ENCODE peak calls at places on chromosomes 7 and 10, in seven cellular contexts. V is lower leg skin, K is thyroid gland, E is spleen, L is IMR-90, U is prostate gland, I is stomach. S is an unnamed sample.

GRCh38 chr10:33810986-33811385 is 476.5 kb upstream of the NRP1 start:
- DNase-seq in V (no peak), K (no peak), E (no peak), L (no peak), U (no peak), I (no peak), S (no peak)

GRCh38 chr10:132838346-132838970 is 52.5 kb upstream of the NKX6-2 start:
- DNase-seq in V (peak), K (no peak), E (peak), L (no peak), U (no peak), I (no peak), S (no peak)

GRCh38 chr7:51930834-51931233 is 614.2 kb upstream of the COBL start:
- DNase-seq in V (no peak), K (no peak), E (no peak), L (no peak), U (no peak), I (no peak), S (no peak)

GRCh38 chr7:116671681-116672595 is at the start of gene MET:
- DNase-seq in V (peak), K (peak), E (peak), L (peak), U (peak), I (peak), S (peak)

GRCh38 chr7:55377162-55377810 is 12.1 kb downstream of the LANCL2 start:
- DNase-seq in V (no peak), K (no peak), E (no peak), L (no peak), U (no peak), I (no peak), S (no peak)

GRCh38 chr7:157875230-157876179 is 538.7 kb downstream of the DNAJB6 start:
- DNase-seq in V (no peak), K (no peak), E (peak), L (no peak), U (no peak), I (peak), S (no peak)

GRCh38 chr10:43220971-43221418 is 45.9 kb downstream of the RASGEF1A start:
- DNase-seq in V (no peak), K (no peak), E (no peak), L (no peak), U (no peak), I (no peak), S (no peak)

GRCh38 chr7:82477733-82478515 is 34.3 kb upstream of the CACNA2D1 start:
- DNase-seq in V (no peak), K (no peak), E (no peak), L (no peak), U (no peak), I (no peak), S (no peak)

GRCh38 chr7:157020514-157021070 is 10.1 kb upstream of the MNX1 start:
- DNase-seq in V (no peak), K (no peak), E (no peak), L (no peak), U (no peak), I (no peak), S (no peak)

GRCh38 chr7:19482628-19483027 is 226.2 kb downstream of the POLR1F start:
- DNase-seq in V (no peak), K (no peak), E (no peak), L (no peak), U (no peak), I (no peak), S (no peak)

GRCh38 chr10:29378106-29378505 is 89.2 kb downstream of the LYZL1 start:
- DNase-seq in V (no peak), K (no peak), E (no peak), L (no peak), U (no peak), I (no peak), S (no peak)

GRCh38 chr7:44391746-44392617 is 66.6 kb upstream of the CAMK2B start:
- DNase-seq in V (peak), K (no peak), E (no peak), L (no peak), U (no peak), I (peak), S (no peak)

GRCh38 chr7:143305423-143306070 is 10.4 kb upstream of the CLCN1 start:
- DNase-seq in V (peak), K (peak), E (peak), L (peak), U (peak), I (peak), S (peak)

GRCh38 chr10:78905015-78905939 is 163.5 kb upstream of the ZMIZ1 start:
- DNase-seq in V (no peak), K (no peak), E (no peak), L (no peak), U (no peak), I (peak), S (no peak)

GRCh38 chr7:136058561-136058960 is 81.4 kb upstream of the MTPN start:
- DNase-seq in V (no peak), K (no peak), E (no peak), L (no peak), U (no peak), I (no peak), S (no peak)

GRCh38 chr7:94562525-94562924 is 52.9 kb downstream of the CASD1 start:
- DNase-seq in V (no peak), K (no peak), E (no peak), L (peak), U (no peak), I (no peak), S (no peak)

GRCh38 chr7:113060100-113060499 is 26.5 kb downstream of the GPR85 start:
- DNase-seq in V (no peak), K (no peak), E (no peak), L (no peak), U (no peak), I (no peak), S (no peak)

GRCh38 chr7:141641876-141642275 is 60.1 kb downstream of the DENND11 start:
- DNase-seq in V (no peak), K (no peak), E (no peak), L (no peak), U (no peak), I (no peak), S (no peak)

GRCh38 chr7:151552352-151553028 is 32.8 kb upstream of the RHEB start:
- DNase-seq in V (peak), K (peak), E (no peak), L (no peak), U (peak), I (peak), S (peak)

GRCh38 chr10:47331491-47331890 is 9.2 kb downstream of the GDF2 start:
- DNase-seq in V (no peak), K (no peak), E (no peak), L (no peak), U (no peak), I (peak), S (no peak)

GRCh38 chr7:96211954-96212353 is 109.9 kb downstream of the SLC25A13 start:
- DNase-seq in V (no peak), K (no peak), E (no peak), L (no peak), U (no peak), I (no peak), S (no peak)

GRCh38 chr10:3625959-3626751 is 158.9 kb downstream of the KLF6 start:
- DNase-seq in V (no peak), K (no peak), E (no peak), L (peak), U (no peak), I (no peak), S (no peak)

GRCh38 chr7:100429637-100430449 is at the start of gene MEPCE:
- DNase-seq in V (peak), K (peak), E (peak), L (peak), U (peak), I (peak), S (peak)

GRCh38 chr10:35495521-35496238 is 109.5 kb upstream of the GJD4 start:
- DNase-seq in V (no peak), K (peak), E (no peak), L (peak), U (no peak), I (no peak), S (no peak)

GRCh38 chr7:49791089-49791741 is 17.8 kb downstream of the VWC2 start:
- DNase-seq in V (no peak), K (peak), E (no peak), L (no peak), U (no peak), I (no peak), S (peak)

GRCh38 chr10:6701289-6701688 is 121.2 kb upstream of the PRKCQ start:
- DNase-seq in V (no peak), K (peak), E (no peak), L (no peak), U (no peak), I (no peak), S (no peak)

GRCh38 chr10:12766222-12766621 is 235.3 kb downstream of the CCDC3 start:
- DNase-seq in V (no peak), K (no peak), E (no peak), L (no peak), U (no peak), I (no peak), S (no peak)

GRCh38 chr10:17418249-17418648 is 36.1 kb downstream of the ST8SIA6 start:
- DNase-seq in V (no peak), K (no peak), E (no peak), L (no peak), U (peak), I (no peak), S (no peak)

GRCh38 chr7:120856621-120857352 is 1.2 kb downstream of the TSPAN12 start:
- DNase-seq in V (no peak), K (peak), E (peak), L (peak), U (peak), I (no peak), S (peak)

GRCh38 chr7:134669845-134670373 is 23.3 kb downstream of the BPGM start:
- DNase-seq in V (no peak), K (peak), E (no peak), L (peak), U (peak), I (peak), S (peak)

GRCh38 chr7:46830-47140 is 145.6 kb upstream of the FAM20C start:
- DNase-seq in V (peak), K (no peak), E (peak), L (no peak), U (peak), I (no peak), S (no peak)

GRCh38 chr7:5296015-5296621 is 13.4 kb downstream of the SLC29A4 start:
- DNase-seq in V (no peak), K (no peak), E (no peak), L (no peak), U (no peak), I (no peak), S (no peak)

GRCh38 chr10:71079761-71080380 is 132.5 kb upstream of the UNC5B start:
- DNase-seq in V (no peak), K (no peak), E (peak), L (no peak), U (no peak), I (peak), S (no peak)

GRCh38 chr7:68792351-68792750 is 805.9 kb upstream of the AUTS2 start:
- DNase-seq in V (no peak), K (no peak), E (no peak), L (no peak), U (no peak), I (no peak), S (no peak)

GRCh38 chr10:3438608-3439007 is 266.0 kb upstream of the PITRM1 start:
- DNase-seq in V (no peak), K (no peak), E (no peak), L (no peak), U (no peak), I (no peak), S (no peak)

GRCh38 chr7:130959743-130960207 is 225.8 kb upstream of the KLF14 start:
- DNase-seq in V (no peak), K (no peak), E (no peak), L (peak), U (no peak), I (no peak), S (no peak)

GRCh38 chr10:74084955-74085354 is 65.7 kb downstream of the AP3M1 start:
- DNase-seq in V (no peak), K (no peak), E (no peak), L (no peak), U (no peak), I (no peak), S (no peak)

GRCh38 chr10:23438547-23439451 is at the start of gene OTUD1:
- DNase-seq in V (peak), K (peak), E (peak), L (peak), U (peak), I (peak), S (peak)
- TF ChIP-seq CTCF in V (no peak), K (no peak), E (peak), L (peak), U (no peak), I (peak), S (no peak)

DNA sequence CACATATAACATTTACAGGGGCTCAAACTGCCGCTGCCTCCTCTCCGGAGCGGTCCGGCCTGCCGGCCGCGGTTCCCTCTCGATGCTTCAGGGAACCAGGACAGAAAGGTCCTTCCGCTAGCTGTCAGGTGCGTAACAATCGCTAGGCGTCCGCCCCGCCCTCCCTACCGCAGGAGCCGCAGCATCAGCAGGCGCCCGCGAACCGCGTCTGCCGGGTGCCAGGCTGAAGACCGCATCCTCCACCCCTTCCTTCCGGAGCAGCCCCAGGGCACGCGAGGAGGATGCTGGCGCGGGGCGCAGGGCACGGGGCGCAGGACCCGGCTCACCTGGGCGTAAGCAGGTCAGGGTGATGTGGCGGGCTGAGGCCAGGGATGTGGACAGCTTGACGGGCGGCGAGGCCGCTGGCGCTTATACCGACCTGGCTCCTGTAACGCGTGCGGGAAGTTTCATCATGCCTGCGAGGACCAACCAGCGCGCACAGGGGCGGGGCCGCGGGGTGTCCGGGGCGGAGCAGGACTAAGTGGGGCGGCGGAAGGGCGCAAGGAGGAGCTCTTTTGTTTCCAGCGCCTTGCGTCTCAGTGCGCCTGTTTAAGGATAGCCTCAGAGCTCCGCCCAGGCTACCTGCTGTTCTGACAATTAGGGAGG is at the start of gene ASNS:
- DNase-seq in V (peak), K (peak), E (peak), L (peak), U (peak), I (peak), S (peak)
- TF ChIP-seq POLR2A in V (no peak), K (peak), E (no peak), L (peak), U (peak), I (no peak), S (peak)

DNA sequence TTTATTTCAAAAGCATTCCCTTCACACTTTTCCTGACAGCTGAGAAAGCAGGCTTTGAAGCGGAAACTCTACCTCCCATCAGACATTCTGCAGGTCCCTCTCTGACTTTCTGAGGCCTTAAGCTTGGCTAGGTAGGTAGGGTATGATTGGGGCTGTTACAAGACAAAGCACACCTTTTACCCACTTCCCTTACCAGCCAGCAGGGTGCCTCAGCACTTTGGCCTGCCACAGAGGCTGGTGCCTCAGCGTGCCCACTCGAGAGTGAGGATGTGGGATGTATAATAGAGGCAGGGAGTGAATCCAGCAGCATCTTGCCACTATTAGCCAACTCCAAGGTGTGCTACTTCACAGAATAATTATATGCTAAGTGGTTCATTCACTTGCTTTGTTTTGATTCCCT is 70.3 kb upstream of the PDE1C start:
- DNase-seq in V (no peak), K (no peak), E (no peak), L (no peak), U (no peak), I (no peak), S (no peak)
- TF ChIP-seq CTCF in V (no peak), K (no peak), E (no peak), L (no peak), U (no peak), I (no peak), S (no peak)

DNA sequence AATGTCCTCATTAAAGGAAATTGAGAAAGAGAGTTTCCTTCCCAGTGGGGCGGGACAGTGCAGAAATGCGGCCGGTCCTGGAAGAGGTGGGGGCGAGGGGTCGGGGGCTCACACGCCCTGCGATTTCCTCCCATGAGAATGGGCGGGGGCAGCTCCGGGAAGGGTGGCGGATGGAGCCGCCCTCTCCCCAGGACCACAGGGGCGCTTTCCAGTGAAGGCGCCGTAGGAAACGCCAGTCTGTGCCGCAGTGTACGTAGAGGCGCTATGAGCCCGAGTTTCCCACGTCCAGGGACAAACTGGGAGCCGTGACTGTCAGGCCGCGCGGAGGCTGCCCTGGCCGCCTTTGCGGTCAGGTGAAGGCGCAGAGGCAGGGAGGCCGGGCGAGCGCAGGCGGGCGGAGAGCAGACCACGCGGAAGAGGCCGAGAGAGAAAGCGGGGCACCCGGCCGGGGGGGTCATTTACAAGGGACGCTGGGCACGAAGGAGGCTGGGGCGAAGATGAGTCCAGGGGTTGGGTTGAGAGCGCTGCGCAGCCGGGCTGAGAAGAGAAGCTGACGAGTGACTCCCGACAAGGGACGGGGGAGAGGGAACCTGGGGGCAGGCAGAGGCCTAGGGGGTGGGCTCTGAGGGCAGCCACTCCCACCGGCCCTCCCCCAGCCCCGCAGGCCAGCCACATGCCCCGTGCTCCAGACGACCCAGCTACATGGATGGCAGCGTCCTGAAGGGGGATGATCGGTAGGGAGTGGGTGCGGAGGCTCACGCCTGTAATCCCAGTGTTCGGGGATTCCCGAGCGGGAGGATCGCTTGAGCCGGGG is 45.0 kb downstream of the ALOX5 start:
- DNase-seq in V (peak), K (peak), E (peak), L (peak), U (peak), I (peak), S (peak)
- TF ChIP-seq POLR2A in V (no peak), K (no peak), E (no peak), L (no peak), U (peak), I (no peak), S (peak)

GRCh38 chr7:36047254-36047653 is 105.8 kb upstream of the EEPD1 start:
- DNase-seq in V (no peak), K (no peak), E (no peak), L (no peak), U (no peak), I (no peak), S (no peak)
- TF ChIP-seq CTCF in V (no peak), K (no peak), E (no peak), L (no peak), U (no peak), I (no peak), S (no peak)

GRCh38 chr10:101292194-101293006 is 61.6 kb upstream of the BTRC start:
- DNase-seq in V (no peak), K (peak), E (no peak), L (no peak), U (no peak), I (no peak), S (peak)
- TF ChIP-seq POLR2A in V (no peak), K (no peak), E (no peak), L (no peak), U (no peak), I (no peak), S (no peak)

GRCh38 chr7:85185355-85186082 is 1.3 kb downstream of the SEMA3D start:
- DNase-seq in V (peak), K (peak), E (peak), L (peak), U (peak), I (peak), S (peak)
- TF ChIP-seq CTCF in V (no peak), K (no peak), E (no peak), L (peak), U (no peak), I (no peak), S (no peak)

S was measured in body of pancreas.